ENCODE peak calls at places on chromosomes 12 and 14, in eight cellular contexts. L is Daoy; M is ecto neural progenitor cell; Z is endothelial cell; V is effector memory CD4-positive, alpha-beta T cell; H is activated CD4-positive, alpha-beta T cell treated with anti-CD3 and anti-CD28 coated beads for 4 hours; S is epithelial cell of esophagus; C is iPS-NIHi11. J is an unnamed sample.

GRCh38 chr12:75662501-75663159 is 151.2 kb upstream of the KRR1 start:
- DNase-seq in L (no peak), M (no peak), Z (no peak), V (no peak), H (no peak), S (no peak), C (no peak), J (no peak)

GRCh38 chr14:75521415-75522199 is 662 bp upstream of the BATF start:
- DNase-seq in L (no peak), M (no peak), Z (no peak), V (no peak), H (no peak), S (peak), C (no peak), J (no peak)

GRCh38 chr12:64187370-64187769 is 34.7 kb downstream of the KICS2 start:
- DNase-seq in L (peak), M (no peak), Z (no peak), V (no peak), H (no peak), S (peak), C (no peak), J (no peak)

GRCh38 chr12:24378548-24379011 is 429.1 kb upstream of the SOX5 start:
- DNase-seq in L (peak), M (no peak), Z (no peak), V (no peak), H (no peak), S (no peak), C (peak), J (no peak)

GRCh38 chr12:116717466-116718457 is 20.1 kb downstream of the SPRING1 start:
- DNase-seq in L (no peak), M (no peak), Z (no peak), V (no peak), H (no peak), S (no peak), C (no peak), J (no peak)

GRCh38 chr12:57224973-57225679 is 4.4 kb upstream of the SHMT2 start:
- DNase-seq in L (no peak), M (peak), Z (peak), V (peak), H (peak), S (peak), C (peak), J (peak)

GRCh38 chr12:27179399-27180214 is 64.5 kb upstream of the STK38L start:
- DNase-seq in L (peak), M (no peak), Z (no peak), V (no peak), H (peak), S (peak), C (peak), J (no peak)

GRCh38 chr12:114990396-114990795 is 306.4 kb upstream of the TBX3 start:
- DNase-seq in L (no peak), M (no peak), Z (no peak), V (no peak), H (no peak), S (no peak), C (no peak), J (no peak)

GRCh38 chr14:104931771-104932675 is 7.3 kb downstream of the PLD4 start:
- DNase-seq in L (no peak), M (no peak), Z (peak), V (no peak), H (no peak), S (no peak), C (no peak), J (no peak)

GRCh38 chr14:69703047-69704046 is 63.6 kb upstream of the SRSF5 start:
- DNase-seq in L (no peak), M (no peak), Z (peak), V (no peak), H (no peak), S (no peak), C (no peak), J (no peak)

GRCh38 chr12:112013601-112014402 is 576 bp downstream of the ERP29 start:
- DNase-seq in L (peak), M (peak), Z (peak), V (peak), H (peak), S (peak), C (peak), J (peak)

GRCh38 chr14:34496679-34497513 is 34.9 kb upstream of the SPTSSA start:
- DNase-seq in L (peak), M (peak), Z (peak), V (no peak), H (no peak), S (peak), C (peak), J (no peak)

GRCh38 chr12:109273354-109273753 is 35.7 kb downstream of the FOXN4 start:
- DNase-seq in L (no peak), M (no peak), Z (no peak), V (no peak), H (no peak), S (no peak), C (peak), J (no peak)

GRCh38 chr12:27048822-27049752 is 26.7 kb downstream of the MED21 start:
- DNase-seq in L (peak), M (no peak), Z (no peak), V (no peak), H (no peak), S (peak), C (peak), J (no peak)